ENCODE peak calls at places on chromosomes 11 and 22, in four cellular contexts. One of them, this sample, is unnamed.

GRCh38 chr11:69337211-69337721 is 43.3 kb downstream of the MYEOV start:
- DNase-seq in BJ: peak; percentile 17
- DNase-seq in neuronal stem cell: no peak
- DNase-seq in fibroblast of lung: no peak
- DNase-seq in this sample: no peak

GRCh38 chr11:70085815-70086769 is 8.0 kb downstream of the ANO1 start:
- DNase-seq in fibroblast of lung: no peak
- DNase-seq in neuronal stem cell: no peak
- DNase-seq in BJ: no peak
- DNase-seq in this sample: no peak

GRCh38 chr11:126172596-126173038 is 38.8 kb downstream of the RPUSD4 start:
- DNase-seq in BJ: peak; percentile 29
- DNase-seq in neuronal stem cell: no peak
- DNase-seq in fibroblast of lung: peak; percentile 86
- DNase-seq in this sample: no peak

GRCh38 chr11:36594316-36594989 is at the start of gene IFTAP:
- DNase-seq in neuronal stem cell: peak; percentile 84
- DNase-seq in fibroblast of lung: peak; percentile 94
- DNase-seq in BJ: peak; percentile 70
- DNase-seq in this sample: peak; percentile 65

GRCh38 chr11:27672836-27673464 is 27.3 kb downstream of the BDNF start:
- DNase-seq in BJ: no peak
- DNase-seq in neuronal stem cell: no peak
- DNase-seq in fibroblast of lung: peak; percentile 73
- DNase-seq in this sample: no peak

GRCh38 chr11:76825726-76826396 is 34.9 kb upstream of the ACER3 start:
- DNase-seq in neuronal stem cell: no peak
- DNase-seq in BJ: no peak
- DNase-seq in fibroblast of lung: no peak
- DNase-seq in this sample: no peak

GRCh38 chr11:117492578-117493251 is 165.1 kb downstream of the CEP164 start:
- DNase-seq in BJ: no peak
- DNase-seq in neuronal stem cell: peak; percentile 54
- DNase-seq in fibroblast of lung: no peak
- DNase-seq in this sample: no peak

GRCh38 chr22:20591660-20592310 is 84.4 kb downstream of the MED15 start:
- DNase-seq in BJ: no peak
- DNase-seq in neuronal stem cell: peak; percentile 32
- DNase-seq in fibroblast of lung: peak; percentile 75
- DNase-seq in this sample: peak; percentile 52

GRCh38 chr11:72658989-72659640 is 15.1 kb downstream of the PDE2A start:
- DNase-seq in neuronal stem cell: no peak
- DNase-seq in fibroblast of lung: no peak
- DNase-seq in BJ: no peak
- DNase-seq in this sample: no peak

GRCh38 chr11:58788355-58789023 is 56.0 kb downstream of the GLYATL2 start:
- DNase-seq in fibroblast of lung: peak; percentile 38
- DNase-seq in neuronal stem cell: peak; percentile 31
- DNase-seq in BJ: no peak
- DNase-seq in this sample: peak; percentile 5

GRCh38 chr11:14904745-14905103 is 12.7 kb upstream of the CYP2R1 start:
- DNase-seq in fibroblast of lung: peak; percentile 75
- DNase-seq in BJ: no peak
- DNase-seq in neuronal stem cell: no peak
- DNase-seq in this sample: no peak

GRCh38 chr22:25404556-25404922 is 159.9 kb upstream of the GRK3 start:
- DNase-seq in fibroblast of lung: no peak
- DNase-seq in neuronal stem cell: no peak
- DNase-seq in BJ: no peak
- DNase-seq in this sample: no peak

GRCh38 chr11:45501277-45501979 is 164.0 kb downstream of the CHST1 start:
- DNase-seq in fibroblast of lung: no peak
- DNase-seq in BJ: no peak
- DNase-seq in neuronal stem cell: peak; percentile 72
- DNase-seq in this sample: no peak

GRCh38 chr11:45179686-45180085 is 33.2 kb downstream of the PRDM11 start:
- DNase-seq in BJ: no peak
- DNase-seq in neuronal stem cell: no peak
- DNase-seq in fibroblast of lung: no peak
- DNase-seq in this sample: no peak

GRCh38 chr22:41963453-41964105 is 5.7 kb upstream of the SEPTIN3 start:
- DNase-seq in fibroblast of lung: peak; percentile 37
- DNase-seq in neuronal stem cell: no peak
- DNase-seq in BJ: no peak
- DNase-seq in this sample: peak; percentile 14

GRCh38 chr11:92245700-92246270 is 21.2 kb downstream of the FAT3 start:
- DNase-seq in BJ: no peak
- DNase-seq in neuronal stem cell: no peak
- DNase-seq in fibroblast of lung: no peak
- DNase-seq in this sample: no peak

GRCh38 chr11:72989727-72990126 is 152.4 kb downstream of the FCHSD2 start:
- DNase-seq in BJ: no peak
- DNase-seq in fibroblast of lung: no peak
- DNase-seq in neuronal stem cell: no peak
- DNase-seq in this sample: no peak

GRCh38 chr11:15745266-15745665 is 611.1 kb downstream of the SOX6 start:
- DNase-seq in fibroblast of lung: no peak
- DNase-seq in BJ: no peak
- DNase-seq in neuronal stem cell: no peak
- DNase-seq in this sample: no peak

GRCh38 chr11:120632579-120632978 is 121.0 kb downstream of the GRIK4 start:
- DNase-seq in BJ: no peak
- DNase-seq in neuronal stem cell: no peak
- DNase-seq in fibroblast of lung: no peak
- DNase-seq in this sample: no peak

GRCh38 chr11:120634706-120635105 is 123.2 kb downstream of the GRIK4 start:
- DNase-seq in BJ: no peak
- DNase-seq in neuronal stem cell: no peak
- DNase-seq in fibroblast of lung: no peak
- DNase-seq in this sample: no peak

GRCh38 chr11:120630100-120630499 is 118.6 kb downstream of the GRIK4 start:
- DNase-seq in BJ: no peak
- DNase-seq in neuronal stem cell: no peak
- DNase-seq in fibroblast of lung: no peak
- DNase-seq in this sample: no peak

GRCh38 chr11:120637131-120637530 is 125.6 kb downstream of the GRIK4 start:
- DNase-seq in neuronal stem cell: no peak
- DNase-seq in fibroblast of lung: no peak
- DNase-seq in BJ: no peak
- DNase-seq in this sample: no peak

DNA sequence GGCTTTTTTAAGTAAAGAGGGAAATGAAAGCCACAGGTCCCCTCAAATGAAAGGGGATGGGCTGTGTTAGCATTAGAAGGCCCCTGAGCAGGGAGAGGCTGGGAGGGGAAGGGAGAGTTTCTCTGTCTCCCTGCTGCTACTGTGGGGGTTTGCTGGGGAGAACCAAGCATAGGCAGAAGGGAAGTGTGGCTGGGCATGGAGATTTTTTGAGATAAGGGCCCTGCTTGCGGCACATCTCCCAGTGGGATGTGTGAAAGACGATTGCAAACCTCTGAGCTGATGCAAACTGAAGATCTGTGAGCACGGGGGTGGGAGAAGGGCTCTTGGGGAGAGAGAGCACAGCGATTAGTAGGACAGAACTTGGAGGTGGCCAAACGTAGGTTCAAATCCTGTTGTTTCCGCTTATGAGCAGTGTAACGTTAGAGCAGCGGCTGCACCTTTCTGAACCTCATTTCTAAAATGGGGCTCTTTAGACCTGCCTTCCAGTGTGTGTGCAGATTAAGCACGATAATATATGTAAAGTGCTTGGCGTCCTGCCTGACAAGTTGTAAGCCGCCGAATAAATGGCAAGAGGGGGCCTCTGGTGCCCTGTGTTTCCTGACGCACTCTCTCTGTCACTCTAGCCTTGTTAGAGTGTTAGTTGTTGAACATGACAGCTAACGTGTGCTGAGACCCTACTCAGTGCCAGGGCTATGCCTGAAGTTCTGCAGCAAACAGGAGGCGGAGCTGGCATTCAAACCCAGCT is 122.3 kb downstream of the GRIK4 start:
- DNase-seq in neuronal stem cell: no peak
- DNase-seq in BJ: no peak
- DNase-seq in fibroblast of lung: no peak
- DNase-seq in this sample: no peak
- H3K4me3 ChIP-seq in neuronal stem cell: no peak overlapping the region
- H3K4me3 ChIP-seq in BJ: no peak overlapping the region
- H3K4me3 ChIP-seq in fibroblast of lung: no peak overlapping the region
- H3K4me3 ChIP-seq in this sample: no peak overlapping the region

GRCh38 chr11:6746086-6746618 is 25.6 kb downstream of the OR2AG2 start:
- DNase-seq in BJ: no peak
- DNase-seq in neuronal stem cell: no peak
- DNase-seq in fibroblast of lung: no peak
- DNase-seq in this sample: no peak

GRCh38 chr11:6747097-6747662 is 24.6 kb downstream of the OR2AG2 start:
- DNase-seq in fibroblast of lung: no peak
- DNase-seq in neuronal stem cell: no peak
- DNase-seq in BJ: no peak
- DNase-seq in this sample: no peak

GRCh38 chr11:6745018-6745417 is 26.8 kb downstream of the OR2AG2 start:
- DNase-seq in BJ: no peak
- DNase-seq in fibroblast of lung: no peak
- DNase-seq in neuronal stem cell: no peak
- DNase-seq in this sample: no peak

GRCh38 chr11:6746626-6747025 is 25.1 kb downstream of the OR2AG2 start:
- DNase-seq in BJ: no peak
- DNase-seq in fibroblast of lung: no peak
- DNase-seq in neuronal stem cell: no peak
- DNase-seq in this sample: no peak

GRCh38 chr11:6745465-6746015 is 26.2 kb downstream of the OR2AG2 start:
- DNase-seq in BJ: no peak
- DNase-seq in neuronal stem cell: no peak
- DNase-seq in fibroblast of lung: no peak
- DNase-seq in this sample: no peak
- H3K4me3 ChIP-seq in BJ: no peak overlapping the region
- H3K4me3 ChIP-seq in neuronal stem cell: no peak overlapping the region
- H3K4me3 ChIP-seq in fibroblast of lung: no peak overlapping the region
- H3K4me3 ChIP-seq in this sample: no peak overlapping the region

DNA sequence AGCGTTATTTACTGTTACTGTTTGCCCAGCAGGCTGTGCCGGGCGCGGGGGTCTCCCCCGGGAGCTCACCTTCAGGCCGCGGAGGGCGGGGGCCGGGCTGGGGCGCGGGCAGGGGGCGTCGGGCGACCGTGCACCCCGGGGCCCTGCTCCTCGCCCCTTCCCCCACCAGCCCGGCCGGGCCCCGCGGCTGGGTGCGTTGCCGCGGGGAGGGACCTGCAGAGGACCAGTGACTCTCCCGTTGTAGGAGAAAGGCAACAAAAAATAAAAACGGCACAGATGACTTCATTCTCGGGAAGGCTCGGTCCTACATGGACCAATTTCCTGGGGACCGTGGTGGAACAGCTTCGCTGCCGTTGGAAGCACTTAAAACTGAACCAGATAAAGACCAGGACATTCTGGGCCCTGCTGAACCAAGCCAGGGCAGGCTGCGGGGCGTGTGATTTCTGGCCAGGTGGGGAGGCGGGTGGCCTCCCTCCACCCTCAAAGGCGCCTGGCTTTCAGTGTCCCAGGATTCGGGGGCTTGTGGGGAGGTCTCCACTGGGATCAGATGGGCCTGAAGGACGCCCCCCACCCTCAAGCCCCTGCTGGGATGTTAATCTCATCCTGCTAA is 57.3 kb downstream of the IGLL1 start:
- DNase-seq in BJ: no peak
- DNase-seq in fibroblast of lung: no peak
- DNase-seq in neuronal stem cell: no peak
- DNase-seq in this sample: no peak
- H3K4me3 ChIP-seq in BJ: no peak overlapping the region
- H3K4me3 ChIP-seq in fibroblast of lung: peak overlapping the region; percentile 22
- H3K4me3 ChIP-seq in neuronal stem cell: no peak overlapping the region
- H3K4me3 ChIP-seq in this sample: no peak overlapping the region

GRCh38 chr11:61832207-61832606 is 4.1 kb downstream of the FADS2 start:
- DNase-seq in neuronal stem cell: no peak
- DNase-seq in BJ: no peak
- DNase-seq in fibroblast of lung: no peak
- DNase-seq in this sample: no peak
- H3K4me3 ChIP-seq in neuronal stem cell: no peak overlapping the region
- H3K4me3 ChIP-seq in BJ: no peak overlapping the region
- H3K4me3 ChIP-seq in fibroblast of lung: peak overlapping the region; percentile 98
- H3K4me3 ChIP-seq in this sample: no peak overlapping the region

GRCh38 chr22:26656896-26657851 is at the start of gene MIAT:
- DNase-seq in fibroblast of lung: no peak
- DNase-seq in BJ: no peak
- DNase-seq in neuronal stem cell: peak; percentile 69
- DNase-seq in this sample: no peak
- H3K4me3 ChIP-seq in fibroblast of lung: peak within 1 kb of the TSS; percentile 71
- H3K4me3 ChIP-seq in BJ: peak within 1 kb of the TSS; percentile 39
- H3K4me3 ChIP-seq in neuronal stem cell: peak within 1 kb of the TSS; percentile 92
- H3K4me3 ChIP-seq in this sample: peak within 1 kb of the TSS; percentile 34

GRCh38 chr11:66070604-66071325 is 693 bp downstream of the PACS1 start:
- DNase-seq in neuronal stem cell: no peak
- DNase-seq in fibroblast of lung: peak; percentile 27
- DNase-seq in BJ: no peak
- DNase-seq in this sample: no peak

GRCh38 chr11:66068154-66068821 is 1.8 kb upstream of the PACS1 start:
- DNase-seq in fibroblast of lung: peak; percentile 67
- DNase-seq in BJ: no peak
- DNase-seq in neuronal stem cell: peak; percentile 78
- DNase-seq in this sample: peak; percentile 20

GRCh38 chr11:66067640-66068039 is 2.4 kb upstream of the PACS1 start:
- DNase-seq in neuronal stem cell: no peak
- DNase-seq in BJ: no peak
- DNase-seq in fibroblast of lung: no peak
- DNase-seq in this sample: no peak

GRCh38 chr11:66069715-66070603 is at the start of gene PACS1:
- DNase-seq in fibroblast of lung: peak; percentile 70
- DNase-seq in neuronal stem cell: no peak
- DNase-seq in BJ: peak; percentile 26
- DNase-seq in this sample: peak; percentile 46

GRCh38 chr11:66068923-66069714 is 953 bp upstream of the PACS1 start:
- DNase-seq in neuronal stem cell: no peak
- DNase-seq in fibroblast of lung: peak; percentile 34
- DNase-seq in BJ: no peak
- DNase-seq in this sample: peak; percentile 17
- H3K4me3 ChIP-seq in neuronal stem cell: peak overlapping the region; percentile 97
- H3K4me3 ChIP-seq in fibroblast of lung: peak overlapping the region; percentile 64
- H3K4me3 ChIP-seq in BJ: peak overlapping the region; percentile 48
- H3K4me3 ChIP-seq in this sample: peak overlapping the region; percentile 52

This sample was measured in skeletal muscle cell.